ENCODE peak calls at places on chromosomes 11 and 22, in six cellular contexts. One of them, this sample, is unnamed.
A peak's percentile ranks its signal among the peaks of the same experiment; 100 is the strongest.

GRCh38 chr11:33531743-33532181 is 168.9 kb downstream of the C11orf91 start:
- DNase-seq in K562: no peak
- DNase-seq in HCT116: no peak
- DNase-seq in SK-N-SH: no peak
- DNase-seq in HepG2: no peak
- DNase-seq in GM12878: no peak
- DNase-seq in this sample: no peak

GRCh38 chr11:88484873-88485621 is 147.5 kb upstream of the CTSC start:
- DNase-seq in K562: peak; percentile 70
- DNase-seq in HCT116: peak; percentile 45
- DNase-seq in SK-N-SH: peak; percentile 37
- DNase-seq in HepG2: peak; percentile 50
- DNase-seq in GM12878: peak; percentile 27
- DNase-seq in this sample: peak; percentile 15

GRCh38 chr11:70736937-70737640 is 338.8 kb downstream of the CTTN start:
- DNase-seq in K562: no peak
- DNase-seq in HCT116: no peak
- DNase-seq in SK-N-SH: no peak
- DNase-seq in HepG2: no peak
- DNase-seq in GM12878: no peak
- DNase-seq in this sample: no peak

GRCh38 chr11:96337541-96338530 is 5.2 kb downstream of the MAML2 start:
- DNase-seq in K562: peak; percentile 38
- DNase-seq in HCT116: no peak
- DNase-seq in SK-N-SH: no peak
- DNase-seq in HepG2: no peak
- DNase-seq in GM12878: no peak
- DNase-seq in this sample: no peak

GRCh38 chr11:126645206-126645605 is 289.7 kb downstream of the ST3GAL4 start:
- DNase-seq in K562: no peak
- DNase-seq in HCT116: no peak
- DNase-seq in SK-N-SH: no peak
- DNase-seq in HepG2: no peak
- DNase-seq in GM12878: no peak
- DNase-seq in this sample: no peak

GRCh38 chr22:23301591-23301990 is 121.3 kb downstream of the BCR start:
- DNase-seq in K562: no peak
- DNase-seq in HCT116: no peak
- DNase-seq in SK-N-SH: no peak
- DNase-seq in HepG2: no peak
- DNase-seq in GM12878: no peak
- DNase-seq in this sample: no peak

GRCh38 chr22:35033635-35034296 is 32.2 kb upstream of the ISX start:
- DNase-seq in K562: no peak
- DNase-seq in HCT116: no peak
- DNase-seq in SK-N-SH: no peak
- DNase-seq in HepG2: no peak
- DNase-seq in GM12878: no peak
- DNase-seq in this sample: no peak

GRCh38 chr11:30710216-30710615 is 124.1 kb upstream of the MPPED2 start:
- DNase-seq in K562: no peak
- DNase-seq in HCT116: no peak
- DNase-seq in SK-N-SH: no peak
- DNase-seq in HepG2: no peak
- DNase-seq in GM12878: no peak
- DNase-seq in this sample: no peak

GRCh38 chr22:25482868-25483639 is 81.4 kb upstream of the GRK3 start:
- DNase-seq in K562: no peak
- DNase-seq in HCT116: no peak
- DNase-seq in SK-N-SH: no peak
- DNase-seq in HepG2: no peak
- DNase-seq in GM12878: no peak
- DNase-seq in this sample: no peak

GRCh38 chr22:49933236-49933921 is 14.9 kb downstream of the CRELD2 start:
- DNase-seq in K562: no peak
- DNase-seq in HCT116: no peak
- DNase-seq in SK-N-SH: peak; percentile 61
- DNase-seq in HepG2: no peak
- DNase-seq in GM12878: no peak
- DNase-seq in this sample: no peak

GRCh38 chr11:74838188-74838587 is 89.5 kb downstream of the RNF169 start:
- DNase-seq in K562: no peak
- DNase-seq in HCT116: no peak
- DNase-seq in SK-N-SH: no peak
- DNase-seq in HepG2: no peak
- DNase-seq in GM12878: no peak
- DNase-seq in this sample: no peak

GRCh38 chr11:113114452-113115027 is 153.3 kb downstream of the NCAM1 start:
- DNase-seq in K562: peak; percentile 9
- DNase-seq in HCT116: no peak
- DNase-seq in SK-N-SH: peak; percentile 49
- DNase-seq in HepG2: peak; percentile 3
- DNase-seq in GM12878: no peak
- DNase-seq in this sample: peak; percentile 24

DNA sequence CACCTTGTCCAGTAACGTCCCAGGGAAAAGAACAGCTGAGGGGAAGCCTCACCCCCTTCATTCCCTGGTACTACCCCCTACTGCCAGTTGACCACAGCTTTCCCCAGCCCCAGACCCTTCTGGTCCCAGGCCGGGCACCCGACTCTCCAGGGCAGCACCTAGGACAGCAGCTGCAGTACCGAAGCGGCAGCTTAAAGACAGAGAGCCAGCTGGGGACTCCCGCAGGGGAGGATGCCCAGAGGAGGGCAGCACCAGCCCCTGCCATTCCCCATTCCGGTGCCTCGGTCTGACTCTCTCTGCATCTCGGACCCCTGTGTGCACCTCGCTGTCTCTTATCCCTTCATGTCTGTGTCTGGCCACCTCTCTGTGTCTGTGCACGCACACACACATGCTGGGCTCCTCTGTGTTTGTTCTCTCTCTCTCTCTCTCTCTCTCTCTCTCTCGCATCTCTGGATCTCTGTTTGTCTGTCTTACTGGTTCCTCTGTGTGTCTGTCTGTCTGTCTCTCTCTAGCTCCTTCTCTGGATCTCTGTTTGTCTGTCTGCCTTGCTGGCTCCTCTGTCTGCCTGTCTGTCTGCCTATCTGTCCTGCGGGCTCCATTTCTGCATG is 9.4 kb downstream of the IGSF9B start:
- DNase-seq in K562: no peak
- DNase-seq in HCT116: no peak
- DNase-seq in SK-N-SH: peak; percentile 77
- DNase-seq in HepG2: peak; percentile 20
- DNase-seq in GM12878: no peak
- DNase-seq in this sample: no peak
- TF ChIP-seq REST in K562: peak; percentile 81
- TF ChIP-seq REST in HCT116: peak; percentile 69
- TF ChIP-seq REST in SK-N-SH: peak; percentile 97
- TF ChIP-seq REST in HepG2: peak; percentile 61
- TF ChIP-seq REST in GM12878: peak; percentile 93
- TF ChIP-seq REST in this sample: peak; percentile 97

GRCh38 chr22:33299245-33299956 is 241.2 kb upstream of the SYN3 start:
- DNase-seq in K562: no peak
- DNase-seq in HCT116: no peak
- DNase-seq in SK-N-SH: no peak
- DNase-seq in HepG2: no peak
- DNase-seq in GM12878: peak; percentile 95
- DNase-seq in this sample: no peak
- TF ChIP-seq SIN3A in K562: no peak
- TF ChIP-seq SIN3A in HCT116: no peak
- TF ChIP-seq SIN3A in SK-N-SH: no peak
- TF ChIP-seq SIN3A in HepG2: no peak
- TF ChIP-seq SIN3A in GM12878: no peak
- TF ChIP-seq SIN3A in this sample: no peak

DNA sequence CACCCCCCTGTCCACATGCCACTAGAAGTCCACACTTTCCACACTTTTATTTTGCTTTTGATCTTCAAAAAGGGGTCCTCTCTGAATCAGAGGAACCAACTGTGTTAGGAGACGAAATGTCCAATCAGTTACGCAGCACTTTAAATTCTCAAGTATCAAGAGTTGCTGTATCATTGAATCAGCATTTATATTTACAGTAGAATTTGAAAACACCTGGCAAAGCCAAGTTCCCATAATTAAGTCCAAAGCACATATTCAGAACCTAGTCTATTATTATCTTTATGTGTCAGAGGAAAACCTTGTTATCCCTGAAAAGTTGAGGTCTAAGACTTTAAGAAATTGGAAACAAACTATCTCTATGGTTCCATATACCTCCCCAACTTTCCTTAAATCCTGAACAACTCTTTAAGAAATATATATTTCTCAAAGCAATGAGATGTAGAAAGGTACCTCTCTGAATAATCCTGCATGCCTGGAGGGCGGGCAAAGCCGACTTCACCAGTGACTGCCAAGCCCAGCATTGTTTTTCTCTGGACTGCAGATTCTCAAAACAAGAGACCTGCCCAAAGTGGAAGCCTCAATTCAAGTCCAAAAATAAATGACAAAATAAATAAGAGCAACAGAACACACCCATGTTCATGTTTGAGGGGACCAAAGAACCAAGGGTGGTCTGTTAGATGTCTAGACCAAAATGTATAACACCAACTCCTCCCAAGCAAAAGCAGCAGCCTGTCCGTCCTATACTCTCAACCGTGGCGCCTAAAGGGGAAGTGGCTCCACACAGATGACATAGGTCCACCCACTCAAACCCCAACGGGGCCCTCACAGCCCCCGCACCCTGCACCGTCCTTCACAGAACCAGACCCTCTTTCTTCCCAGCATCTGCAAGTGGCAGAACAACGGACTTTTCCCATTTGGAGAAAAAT is 76.0 kb upstream of the ARFGAP3 start:
- DNase-seq in K562: peak; percentile 51
- DNase-seq in HCT116: no peak
- DNase-seq in SK-N-SH: no peak
- DNase-seq in HepG2: no peak
- DNase-seq in GM12878: peak; percentile 71
- DNase-seq in this sample: no peak
- TF ChIP-seq REST in K562: no peak
- TF ChIP-seq REST in HCT116: no peak
- TF ChIP-seq REST in SK-N-SH: no peak
- TF ChIP-seq REST in HepG2: no peak
- TF ChIP-seq REST in GM12878: no peak
- TF ChIP-seq REST in this sample: no peak

DNA sequence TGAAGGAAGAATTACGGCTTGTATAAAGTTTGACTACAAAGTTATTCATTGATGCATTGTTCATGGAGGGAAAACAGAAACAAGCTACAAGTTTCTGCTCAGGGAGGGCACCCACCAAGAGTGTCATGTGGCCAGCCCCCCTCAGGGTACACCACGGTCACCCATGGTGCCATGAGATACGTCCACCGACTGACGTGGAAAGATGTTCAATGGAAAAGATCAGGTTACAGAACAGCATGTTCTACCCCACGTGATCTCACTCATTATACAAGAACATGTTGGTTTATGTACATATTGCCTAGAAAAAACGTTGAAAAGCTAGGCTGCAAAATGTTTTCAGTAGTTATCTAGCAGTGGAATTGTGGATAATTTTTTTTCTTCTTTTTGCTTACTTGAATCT is 22.3 kb downstream of the RCN1 start:
- DNase-seq in K562: no peak
- DNase-seq in HCT116: no peak
- DNase-seq in SK-N-SH: no peak
- DNase-seq in HepG2: no peak
- DNase-seq in GM12878: no peak
- DNase-seq in this sample: no peak
- TF ChIP-seq SIN3A in K562: no peak
- TF ChIP-seq SIN3A in HCT116: no peak
- TF ChIP-seq SIN3A in SK-N-SH: no peak
- TF ChIP-seq SIN3A in HepG2: no peak
- TF ChIP-seq SIN3A in GM12878: no peak
- TF ChIP-seq SIN3A in this sample: no peak

This sample was measured in Panc1.